ENCODE peak calls at places on chromosomes 16 and 17, in ten cellular contexts. One of them, this sample, is unnamed. For H3K4me1, the result is how much of the 10 kb centered on the place peaks cover.

GRCh38 chr16:2429037-2429770 is at the start of gene CCNF:
- DNase-seq in breast epithelium: peak
- DNase-seq in GM23338: peak
- DNase-seq in stomach: peak
- DNase-seq in esophagus muscularis mucosa: peak
- DNase-seq in SK-N-SH: peak
- DNase-seq in sigmoid colon: peak
- DNase-seq in vagina: peak
- DNase-seq in transverse colon: peak
- DNase-seq in HCT116: peak
- DNase-seq in this sample: peak

GRCh38 chr17:13885953-13886889 is 183.1 kb upstream of the COX10 start:
- DNase-seq in vagina: no peak
- DNase-seq in breast epithelium: no peak
- DNase-seq in transverse colon: no peak
- DNase-seq in HCT116: no peak
- DNase-seq in sigmoid colon: no peak
- DNase-seq in GM23338: no peak
- DNase-seq in esophagus muscularis mucosa: no peak
- DNase-seq in stomach: no peak
- DNase-seq in SK-N-SH: no peak
- DNase-seq in this sample: no peak

GRCh38 chr16:89202422-89203215 is 2.3 kb upstream of the SLC22A31 start:
- DNase-seq in HCT116: no peak
- DNase-seq in transverse colon: no peak
- DNase-seq in stomach: no peak
- DNase-seq in GM23338: peak
- DNase-seq in vagina: no peak
- DNase-seq in SK-N-SH: no peak
- DNase-seq in sigmoid colon: no peak
- DNase-seq in breast epithelium: no peak
- DNase-seq in esophagus muscularis mucosa: no peak
- DNase-seq in this sample: no peak

GRCh38 chr17:65163990-65164495 is 26.9 kb downstream of the RGS9 start:
- DNase-seq in SK-N-SH: no peak
- DNase-seq in vagina: no peak
- DNase-seq in GM23338: no peak
- DNase-seq in transverse colon: peak
- DNase-seq in breast epithelium: no peak
- DNase-seq in esophagus muscularis mucosa: no peak
- DNase-seq in HCT116: peak
- DNase-seq in sigmoid colon: no peak
- DNase-seq in stomach: peak
- DNase-seq in this sample: no peak

GRCh38 chr17:31357831-31358400 is 33.6 kb upstream of the RAB11FIP4 start:
- DNase-seq in sigmoid colon: no peak
- DNase-seq in HCT116: no peak
- DNase-seq in vagina: no peak
- DNase-seq in GM23338: no peak
- DNase-seq in transverse colon: no peak
- DNase-seq in stomach: no peak
- DNase-seq in SK-N-SH: no peak
- DNase-seq in esophagus muscularis mucosa: no peak
- DNase-seq in breast epithelium: no peak
- DNase-seq in this sample: no peak

GRCh38 chr17:29870836-29871430 is 59.1 kb downstream of the SSH2 start:
- DNase-seq in vagina: no peak
- DNase-seq in sigmoid colon: no peak
- DNase-seq in GM23338: no peak
- DNase-seq in transverse colon: no peak
- DNase-seq in esophagus muscularis mucosa: no peak
- DNase-seq in HCT116: no peak
- DNase-seq in SK-N-SH: no peak
- DNase-seq in breast epithelium: no peak
- DNase-seq in stomach: no peak
- DNase-seq in this sample: no peak

GRCh38 chr16:2147981-2148671 is at the start of gene RAB26:
- DNase-seq in stomach: peak
- DNase-seq in sigmoid colon: peak
- DNase-seq in breast epithelium: peak
- DNase-seq in SK-N-SH: peak
- DNase-seq in transverse colon: peak
- DNase-seq in GM23338: peak
- DNase-seq in HCT116: no peak
- DNase-seq in esophagus muscularis mucosa: no peak
- DNase-seq in vagina: no peak
- DNase-seq in this sample: no peak

GRCh38 chr17:41354538-41354937 is 3.9 kb upstream of the KRT33A start:
- DNase-seq in HCT116: no peak
- DNase-seq in transverse colon: no peak
- DNase-seq in breast epithelium: no peak
- DNase-seq in GM23338: no peak
- DNase-seq in SK-N-SH: no peak
- DNase-seq in esophagus muscularis mucosa: no peak
- DNase-seq in stomach: no peak
- DNase-seq in sigmoid colon: no peak
- DNase-seq in vagina: no peak
- DNase-seq in this sample: no peak

GRCh38 chr17:45291170-45291805 is 25.5 kb downstream of the MAP3K14 start:
- DNase-seq in stomach: no peak
- DNase-seq in esophagus muscularis mucosa: no peak
- DNase-seq in transverse colon: no peak
- DNase-seq in HCT116: no peak
- DNase-seq in sigmoid colon: no peak
- DNase-seq in SK-N-SH: no peak
- DNase-seq in vagina: no peak
- DNase-seq in breast epithelium: no peak
- DNase-seq in GM23338: no peak
- DNase-seq in this sample: no peak

GRCh38 chr16:50298591-50299507 is 32.5 kb downstream of the ADCY7 start:
- DNase-seq in GM23338: no peak
- DNase-seq in vagina: no peak
- DNase-seq in SK-N-SH: peak
- DNase-seq in breast epithelium: peak
- DNase-seq in HCT116: no peak
- DNase-seq in stomach: no peak
- DNase-seq in esophagus muscularis mucosa: no peak
- DNase-seq in transverse colon: no peak
- DNase-seq in sigmoid colon: peak
- DNase-seq in this sample: no peak

GRCh38 chr17:67042104-67042899 is 2.1 kb upstream of the CACNG1 start:
- DNase-seq in transverse colon: no peak
- DNase-seq in GM23338: no peak
- DNase-seq in HCT116: no peak
- DNase-seq in esophagus muscularis mucosa: no peak
- DNase-seq in SK-N-SH: peak
- DNase-seq in stomach: no peak
- DNase-seq in sigmoid colon: no peak
- DNase-seq in breast epithelium: no peak
- DNase-seq in vagina: no peak
- DNase-seq in this sample: no peak

GRCh38 chr16:84252214-84252613 is 12.4 kb upstream of the KCNG4 start:
- DNase-seq in GM23338: peak
- DNase-seq in sigmoid colon: no peak
- DNase-seq in stomach: no peak
- DNase-seq in HCT116: no peak
- DNase-seq in SK-N-SH: no peak
- DNase-seq in vagina: no peak
- DNase-seq in esophagus muscularis mucosa: no peak
- DNase-seq in transverse colon: no peak
- DNase-seq in breast epithelium: no peak
- DNase-seq in this sample: no peak

GRCh38 chr17:21042434-21043295 is at the start of gene USP22:
- DNase-seq in esophagus muscularis mucosa: no peak
- DNase-seq in transverse colon: no peak
- DNase-seq in sigmoid colon: no peak
- DNase-seq in stomach: peak
- DNase-seq in GM23338: no peak
- DNase-seq in HCT116: no peak
- DNase-seq in breast epithelium: no peak
- DNase-seq in vagina: no peak
- DNase-seq in SK-N-SH: peak
- DNase-seq in this sample: no peak

GRCh38 chr16:80710918-80711317 is 93.5 kb downstream of the CDYL2 start:
- DNase-seq in esophagus muscularis mucosa: no peak
- DNase-seq in stomach: no peak
- DNase-seq in HCT116: no peak
- DNase-seq in vagina: no peak
- DNase-seq in SK-N-SH: no peak
- DNase-seq in breast epithelium: no peak
- DNase-seq in sigmoid colon: no peak
- DNase-seq in transverse colon: no peak
- DNase-seq in GM23338: no peak
- DNase-seq in this sample: no peak

DNA sequence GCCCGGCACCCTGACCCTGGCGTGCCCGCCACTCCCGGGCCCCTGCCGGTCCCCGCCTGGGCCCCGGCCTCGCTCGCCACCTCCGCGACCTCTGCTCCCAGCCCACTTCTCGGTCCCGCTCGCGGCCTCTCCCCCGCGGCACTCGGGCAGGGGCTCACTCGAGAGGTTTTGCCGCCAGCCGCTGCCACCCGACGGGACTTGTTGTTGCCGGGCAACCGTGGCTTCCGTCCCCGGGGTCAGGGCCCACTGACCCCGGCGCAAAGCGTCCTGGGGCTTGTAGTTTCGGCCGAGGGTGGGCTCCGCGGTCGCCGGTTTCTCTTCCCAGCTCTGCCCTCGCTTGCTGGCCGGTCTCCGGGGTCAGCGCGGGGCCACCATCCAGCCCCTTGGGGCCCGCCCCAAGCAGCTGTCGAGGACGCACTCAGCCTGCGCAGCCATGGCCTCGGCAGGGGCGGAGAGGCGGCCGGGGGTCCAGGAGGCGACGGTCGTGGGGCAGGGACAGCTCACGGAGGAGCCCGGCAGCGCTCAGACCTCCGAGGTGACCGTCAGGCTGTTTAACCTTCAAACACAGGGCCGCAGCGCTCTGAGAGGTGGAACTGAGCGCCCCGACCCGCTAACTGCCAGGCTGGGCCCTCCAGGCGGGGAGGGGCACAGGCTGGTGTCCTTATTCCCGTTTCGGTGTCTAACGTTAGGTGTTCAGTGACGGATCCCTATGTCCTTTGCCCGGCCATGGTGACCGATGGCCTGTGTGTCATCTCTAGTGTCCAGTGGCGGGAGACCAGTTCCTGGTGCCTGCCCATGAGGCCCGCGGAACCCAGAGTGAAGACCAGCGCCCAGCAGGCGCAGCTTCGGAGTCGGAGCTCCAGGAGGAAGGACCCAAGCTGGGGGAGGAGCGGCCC is at the start of the genes C16orf86 and ENKD1:
- DNase-seq in stomach: peak
- DNase-seq in sigmoid colon: peak
- DNase-seq in vagina: no peak
- DNase-seq in esophagus muscularis mucosa: no peak
- DNase-seq in SK-N-SH: peak
- DNase-seq in HCT116: peak
- DNase-seq in transverse colon: peak
- DNase-seq in GM23338: peak
- DNase-seq in breast epithelium: peak
- DNase-seq in this sample: no peak
- TF ChIP-seq POLR2AphosphoS5 in stomach: peak
- TF ChIP-seq POLR2AphosphoS5 in sigmoid colon: peak
- TF ChIP-seq POLR2AphosphoS5 in vagina: peak
- TF ChIP-seq POLR2AphosphoS5 in esophagus muscularis mucosa: peak
- TF ChIP-seq POLR2AphosphoS5 in SK-N-SH: no peak
- TF ChIP-seq POLR2AphosphoS5 in HCT116: peak
- TF ChIP-seq POLR2AphosphoS5 in transverse colon: peak
- TF ChIP-seq POLR2AphosphoS5 in GM23338: peak
- TF ChIP-seq POLR2AphosphoS5 in breast epithelium: peak
- TF ChIP-seq POLR2AphosphoS5 in this sample: no peak

DNA sequence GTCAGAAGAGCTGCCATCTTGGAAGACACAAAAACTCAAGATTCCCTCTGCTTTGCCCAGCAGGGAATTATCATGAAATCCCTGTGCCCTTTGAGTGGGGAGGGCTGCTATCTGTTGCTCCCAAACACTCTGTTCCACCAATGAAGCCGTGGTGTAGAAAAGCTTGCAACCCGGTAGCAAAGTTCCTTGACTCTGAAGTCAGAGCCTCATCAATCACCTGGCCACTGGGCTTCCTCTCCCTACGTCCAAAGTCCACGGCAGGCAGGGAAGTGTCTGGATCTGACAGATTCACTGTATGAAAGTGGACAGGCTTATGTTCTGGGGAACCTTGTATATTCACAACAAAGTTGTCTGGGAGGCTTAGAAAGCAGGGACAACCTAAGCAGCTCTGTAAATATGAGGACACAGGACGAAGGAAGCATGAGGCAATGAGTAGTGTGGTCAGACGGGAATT is 343.3 kb downstream of the SLC39A11 start:
- DNase-seq in SK-N-SH: no peak
- DNase-seq in HCT116: no peak
- DNase-seq in breast epithelium: no peak
- DNase-seq in stomach: no peak
- DNase-seq in sigmoid colon: no peak
- DNase-seq in transverse colon: peak
- DNase-seq in vagina: no peak
- DNase-seq in GM23338: no peak
- DNase-seq in esophagus muscularis mucosa: no peak
- DNase-seq in this sample: no peak
- H3K27ac ChIP-seq in SK-N-SH: no peak
- H3K27ac ChIP-seq in HCT116: no peak
- H3K27ac ChIP-seq in breast epithelium: no peak
- H3K27ac ChIP-seq in stomach: no peak
- H3K27ac ChIP-seq in sigmoid colon: no peak
- H3K27ac ChIP-seq in transverse colon: no peak
- H3K27ac ChIP-seq in vagina: no peak
- H3K27ac ChIP-seq in GM23338: no peak
- H3K27ac ChIP-seq in esophagus muscularis mucosa: no peak
- H3K27ac ChIP-seq in this sample: no peak

DNA sequence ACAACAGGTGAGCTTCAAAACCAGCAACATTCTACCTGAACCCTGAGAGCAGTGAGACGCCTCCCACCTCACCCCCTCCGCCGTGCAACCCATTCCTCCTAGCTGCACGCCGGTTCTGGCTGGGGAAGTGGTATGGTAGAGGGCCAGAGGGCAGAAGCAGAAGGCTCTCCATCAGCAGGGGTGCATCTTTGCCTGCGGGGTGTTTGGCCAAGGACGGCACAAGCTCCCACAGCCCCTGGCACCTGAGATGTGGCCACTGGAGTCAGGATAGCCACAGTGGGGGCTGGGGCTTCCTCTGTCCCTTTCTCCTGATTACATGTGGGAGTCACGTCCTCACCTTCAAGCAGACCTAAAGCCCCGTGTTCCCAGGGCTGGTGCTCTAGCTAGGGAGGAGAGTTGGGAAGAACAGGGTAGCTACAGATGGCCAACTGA is 1.6 kb downstream of the BORCS6 start:
- DNase-seq in stomach: no peak
- DNase-seq in breast epithelium: no peak
- DNase-seq in vagina: no peak
- DNase-seq in transverse colon: no peak
- DNase-seq in GM23338: no peak
- DNase-seq in esophagus muscularis mucosa: no peak
- DNase-seq in SK-N-SH: no peak
- DNase-seq in sigmoid colon: no peak
- DNase-seq in HCT116: no peak
- DNase-seq in this sample: no peak
- H3K4me1 ChIP-seq in stomach: under half
- H3K4me1 ChIP-seq in breast epithelium: under half
- H3K4me1 ChIP-seq in vagina: under half
- H3K4me1 ChIP-seq in transverse colon: under half
- H3K4me1 ChIP-seq in GM23338: under half
- H3K4me1 ChIP-seq in esophagus muscularis mucosa: half or more
- H3K4me1 ChIP-seq in SK-N-SH: under half
- H3K4me1 ChIP-seq in sigmoid colon: under half
- H3K4me1 ChIP-seq in HCT116: under half
- H3K4me1 ChIP-seq in this sample: under half

GRCh38 chr16:55019419-55020131 is 88.9 kb downstream of the IRX5 start:
- DNase-seq in transverse colon: no peak
- DNase-seq in SK-N-SH: no peak
- DNase-seq in breast epithelium: no peak
- DNase-seq in GM23338: no peak
- DNase-seq in HCT116: no peak
- DNase-seq in vagina: peak
- DNase-seq in sigmoid colon: no peak
- DNase-seq in stomach: no peak
- DNase-seq in esophagus muscularis mucosa: no peak
- DNase-seq in this sample: no peak
- TF ChIP-seq POLR2AphosphoS5 in transverse colon: no peak
- TF ChIP-seq POLR2AphosphoS5 in SK-N-SH: no peak
- TF ChIP-seq POLR2AphosphoS5 in breast epithelium: no peak
- TF ChIP-seq POLR2AphosphoS5 in GM23338: no peak
- TF ChIP-seq POLR2AphosphoS5 in HCT116: no peak
- TF ChIP-seq POLR2AphosphoS5 in vagina: no peak
- TF ChIP-seq POLR2AphosphoS5 in sigmoid colon: no peak
- TF ChIP-seq POLR2AphosphoS5 in stomach: no peak
- TF ChIP-seq POLR2AphosphoS5 in esophagus muscularis mucosa: no peak
- TF ChIP-seq POLR2AphosphoS5 in this sample: no peak

This sample was measured in Panc1.